ENCODE peak calls at places on chromosomes 3 and 15, in nine cellular contexts. One of them, this sample, is unnamed.

GRCh38 chr3:172522871-172523818 is at the start of gene TNFSF10:
- DNase-seq in vagina: no peak
- DNase-seq in esophagus muscularis mucosa: peak
- DNase-seq in K562: peak
- DNase-seq in suprapubic skin: peak
- DNase-seq in stomach: peak
- DNase-seq in GM12892: peak
- DNase-seq in transverse colon: peak
- DNase-seq in prostate gland: peak
- DNase-seq in this sample: peak

GRCh38 chr15:63238796-63239195 is 38.6 kb upstream of the APH1B start:
- DNase-seq in suprapubic skin: no peak
- DNase-seq in GM12892: no peak
- DNase-seq in esophagus muscularis mucosa: no peak
- DNase-seq in stomach: no peak
- DNase-seq in transverse colon: no peak
- DNase-seq in vagina: no peak
- DNase-seq in prostate gland: no peak
- DNase-seq in K562: peak
- DNase-seq in this sample: peak

GRCh38 chr15:90126022-90126421 is 23.8 kb upstream of the IDH2 start:
- DNase-seq in prostate gland: no peak
- DNase-seq in transverse colon: peak
- DNase-seq in esophagus muscularis mucosa: no peak
- DNase-seq in suprapubic skin: no peak
- DNase-seq in stomach: peak
- DNase-seq in GM12892: no peak
- DNase-seq in vagina: no peak
- DNase-seq in K562: no peak
- DNase-seq in this sample: no peak

GRCh38 chr15:46644493-46645481 is 1010.0 kb downstream of the SQOR start:
- DNase-seq in prostate gland: no peak
- DNase-seq in stomach: no peak
- DNase-seq in esophagus muscularis mucosa: no peak
- DNase-seq in K562: no peak
- DNase-seq in vagina: no peak
- DNase-seq in transverse colon: no peak
- DNase-seq in GM12892: no peak
- DNase-seq in suprapubic skin: no peak
- DNase-seq in this sample: no peak

GRCh38 chr3:132343018-132343612 is 25.9 kb downstream of the ACP3 start:
- DNase-seq in prostate gland: peak
- DNase-seq in K562: peak
- DNase-seq in stomach: peak
- DNase-seq in GM12892: no peak
- DNase-seq in vagina: no peak
- DNase-seq in esophagus muscularis mucosa: no peak
- DNase-seq in suprapubic skin: no peak
- DNase-seq in transverse colon: peak
- DNase-seq in this sample: no peak

GRCh38 chr15:34753236-34753894 is 1.4 kb downstream of the GJD2 start:
- DNase-seq in transverse colon: no peak
- DNase-seq in prostate gland: no peak
- DNase-seq in K562: peak
- DNase-seq in vagina: no peak
- DNase-seq in stomach: no peak
- DNase-seq in suprapubic skin: no peak
- DNase-seq in GM12892: no peak
- DNase-seq in esophagus muscularis mucosa: no peak
- DNase-seq in this sample: no peak

GRCh38 chr3:197331131-197331530 is 32.7 kb upstream of the DLG1 start:
- DNase-seq in K562: no peak
- DNase-seq in vagina: no peak
- DNase-seq in esophagus muscularis mucosa: no peak
- DNase-seq in transverse colon: no peak
- DNase-seq in suprapubic skin: no peak
- DNase-seq in prostate gland: no peak
- DNase-seq in GM12892: no peak
- DNase-seq in stomach: no peak
- DNase-seq in this sample: no peak

GRCh38 chr3:33064929-33065328 is 32.0 kb downstream of the GLB1 start:
- DNase-seq in esophagus muscularis mucosa: peak
- DNase-seq in transverse colon: no peak
- DNase-seq in prostate gland: no peak
- DNase-seq in K562: peak
- DNase-seq in GM12892: no peak
- DNase-seq in stomach: no peak
- DNase-seq in suprapubic skin: no peak
- DNase-seq in vagina: no peak
- DNase-seq in this sample: no peak

GRCh38 chr3:159187232-159187631 is 385.4 kb downstream of the MFSD1 start:
- DNase-seq in vagina: no peak
- DNase-seq in transverse colon: no peak
- DNase-seq in suprapubic skin: no peak
- DNase-seq in K562: no peak
- DNase-seq in prostate gland: no peak
- DNase-seq in stomach: peak
- DNase-seq in GM12892: no peak
- DNase-seq in esophagus muscularis mucosa: no peak
- DNase-seq in this sample: no peak

GRCh38 chr3:159196316-159196715 is 394.5 kb downstream of the MFSD1 start:
- DNase-seq in transverse colon: no peak
- DNase-seq in esophagus muscularis mucosa: no peak
- DNase-seq in stomach: no peak
- DNase-seq in GM12892: no peak
- DNase-seq in vagina: no peak
- DNase-seq in suprapubic skin: no peak
- DNase-seq in K562: no peak
- DNase-seq in prostate gland: no peak
- DNase-seq in this sample: no peak

GRCh38 chr3:159189994-159190669 is 388.3 kb downstream of the MFSD1 start:
- DNase-seq in vagina: no peak
- DNase-seq in suprapubic skin: no peak
- DNase-seq in stomach: no peak
- DNase-seq in transverse colon: no peak
- DNase-seq in prostate gland: no peak
- DNase-seq in K562: no peak
- DNase-seq in GM12892: no peak
- DNase-seq in esophagus muscularis mucosa: no peak
- DNase-seq in this sample: no peak

GRCh38 chr3:159187706-159188105 is 385.9 kb downstream of the MFSD1 start:
- DNase-seq in esophagus muscularis mucosa: no peak
- DNase-seq in suprapubic skin: no peak
- DNase-seq in prostate gland: no peak
- DNase-seq in K562: no peak
- DNase-seq in stomach: no peak
- DNase-seq in transverse colon: no peak
- DNase-seq in GM12892: no peak
- DNase-seq in vagina: no peak
- DNase-seq in this sample: no peak

DNA sequence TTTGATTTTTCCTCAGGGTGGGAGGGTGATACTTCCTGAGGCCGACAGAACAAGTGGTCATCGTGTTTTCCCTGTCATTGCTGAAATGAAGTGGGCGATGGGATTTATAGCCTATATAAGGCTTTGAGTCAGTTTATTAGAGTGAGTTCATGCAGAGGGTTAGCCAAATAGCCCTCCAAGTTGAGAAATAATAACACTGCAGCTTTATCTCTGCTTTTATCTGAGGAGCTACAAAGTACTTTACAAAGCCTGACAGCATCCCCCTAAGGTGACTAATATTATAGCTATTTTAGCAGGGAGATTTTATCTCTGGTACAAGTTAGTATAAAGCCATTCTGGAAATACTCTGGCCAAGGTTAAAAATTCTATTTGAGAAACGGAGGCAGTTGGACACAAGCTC is 389.6 kb downstream of the MFSD1 start:
- DNase-seq in stomach: no peak
- DNase-seq in GM12892: no peak
- DNase-seq in suprapubic skin: no peak
- DNase-seq in prostate gland: no peak
- DNase-seq in vagina: no peak
- DNase-seq in transverse colon: no peak
- DNase-seq in esophagus muscularis mucosa: no peak
- DNase-seq in K562: no peak
- DNase-seq in this sample: no peak
- TF ChIP-seq POLR2AphosphoS5 in stomach: no peak
- TF ChIP-seq POLR2AphosphoS5 in GM12892: no peak
- TF ChIP-seq POLR2AphosphoS5 in suprapubic skin: no peak
- TF ChIP-seq POLR2AphosphoS5 in prostate gland: peak
- TF ChIP-seq POLR2AphosphoS5 in vagina: no peak
- TF ChIP-seq POLR2AphosphoS5 in transverse colon: no peak
- TF ChIP-seq POLR2AphosphoS5 in esophagus muscularis mucosa: no peak
- TF ChIP-seq POLR2AphosphoS5 in K562: no peak
- TF ChIP-seq POLR2AphosphoS5 in this sample: no peak

GRCh38 chr3:115494826-115495225 is 128.5 kb upstream of the GAP43 start:
- DNase-seq in transverse colon: no peak
- DNase-seq in esophagus muscularis mucosa: no peak
- DNase-seq in suprapubic skin: no peak
- DNase-seq in stomach: no peak
- DNase-seq in GM12892: no peak
- DNase-seq in K562: no peak
- DNase-seq in vagina: no peak
- DNase-seq in prostate gland: no peak
- DNase-seq in this sample: no peak

GRCh38 chr3:115498421-115498820 is 124.9 kb upstream of the GAP43 start:
- DNase-seq in prostate gland: no peak
- DNase-seq in transverse colon: no peak
- DNase-seq in stomach: no peak
- DNase-seq in vagina: no peak
- DNase-seq in GM12892: no peak
- DNase-seq in suprapubic skin: no peak
- DNase-seq in esophagus muscularis mucosa: no peak
- DNase-seq in K562: no peak
- DNase-seq in this sample: no peak

GRCh38 chr3:115498898-115499297 is 124.4 kb upstream of the GAP43 start:
- DNase-seq in vagina: no peak
- DNase-seq in suprapubic skin: no peak
- DNase-seq in prostate gland: no peak
- DNase-seq in GM12892: no peak
- DNase-seq in esophagus muscularis mucosa: no peak
- DNase-seq in K562: no peak
- DNase-seq in stomach: no peak
- DNase-seq in transverse colon: no peak
- DNase-seq in this sample: no peak

GRCh38 chr3:115503386-115503785 is 119.9 kb upstream of the GAP43 start:
- DNase-seq in GM12892: no peak
- DNase-seq in stomach: no peak
- DNase-seq in prostate gland: no peak
- DNase-seq in K562: no peak
- DNase-seq in transverse colon: no peak
- DNase-seq in suprapubic skin: no peak
- DNase-seq in vagina: no peak
- DNase-seq in esophagus muscularis mucosa: no peak
- DNase-seq in this sample: no peak

DNA sequence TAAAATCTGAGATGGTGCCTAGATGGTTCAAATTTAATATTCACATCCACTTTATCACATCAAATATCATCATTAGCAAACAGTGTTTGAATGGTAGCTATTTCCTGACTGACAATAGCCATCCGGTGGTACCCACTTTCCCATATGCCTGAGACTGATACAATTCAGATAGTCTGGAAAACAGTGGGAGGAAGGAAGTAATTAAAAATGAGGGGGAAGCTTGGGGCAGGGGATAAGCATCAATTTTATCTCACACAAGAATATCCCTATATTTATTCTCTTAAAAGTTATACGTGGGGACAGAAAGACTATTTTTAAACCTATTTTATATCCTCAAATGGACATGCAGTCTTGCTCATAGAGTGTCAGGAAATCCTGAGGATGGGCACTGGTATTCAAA is 122.5 kb upstream of the GAP43 start:
- DNase-seq in prostate gland: no peak
- DNase-seq in vagina: no peak
- DNase-seq in suprapubic skin: no peak
- DNase-seq in transverse colon: no peak
- DNase-seq in esophagus muscularis mucosa: no peak
- DNase-seq in stomach: no peak
- DNase-seq in GM12892: no peak
- DNase-seq in K562: no peak
- DNase-seq in this sample: no peak
- TF ChIP-seq POLR2A in prostate gland: no peak
- TF ChIP-seq POLR2A in vagina: no peak
- TF ChIP-seq POLR2A in suprapubic skin: no peak
- TF ChIP-seq POLR2A in transverse colon: no peak
- TF ChIP-seq POLR2A in esophagus muscularis mucosa: no peak
- TF ChIP-seq POLR2A in stomach: no peak
- TF ChIP-seq POLR2A in GM12892: no peak
- TF ChIP-seq POLR2A in K562: no peak
- TF ChIP-seq POLR2A in this sample: no peak

GRCh38 chr3:34213481-34213880 is 415.1 kb downstream of the PDCD6IP start:
- DNase-seq in suprapubic skin: no peak
- DNase-seq in K562: no peak
- DNase-seq in stomach: peak
- DNase-seq in transverse colon: no peak
- DNase-seq in esophagus muscularis mucosa: no peak
- DNase-seq in GM12892: no peak
- DNase-seq in prostate gland: no peak
- DNase-seq in vagina: no peak
- DNase-seq in this sample: no peak
- TF ChIP-seq POLR2AphosphoS5 in suprapubic skin: no peak
- TF ChIP-seq POLR2AphosphoS5 in K562: no peak
- TF ChIP-seq POLR2AphosphoS5 in stomach: no peak
- TF ChIP-seq POLR2AphosphoS5 in transverse colon: no peak
- TF ChIP-seq POLR2AphosphoS5 in esophagus muscularis mucosa: no peak
- TF ChIP-seq POLR2AphosphoS5 in GM12892: no peak
- TF ChIP-seq POLR2AphosphoS5 in prostate gland: no peak
- TF ChIP-seq POLR2AphosphoS5 in vagina: no peak
- TF ChIP-seq POLR2AphosphoS5 in this sample: no peak

GRCh38 chr3:146507331-146508120 is 36.9 kb downstream of the PLSCR1 start:
- DNase-seq in prostate gland: no peak
- DNase-seq in vagina: no peak
- DNase-seq in suprapubic skin: no peak
- DNase-seq in GM12892: no peak
- DNase-seq in esophagus muscularis mucosa: no peak
- DNase-seq in K562: peak
- DNase-seq in transverse colon: no peak
- DNase-seq in stomach: no peak
- DNase-seq in this sample: no peak

GRCh38 chr3:146513386-146514051 is 30.9 kb downstream of the PLSCR1 start:
- DNase-seq in transverse colon: no peak
- DNase-seq in suprapubic skin: no peak
- DNase-seq in prostate gland: no peak
- DNase-seq in vagina: no peak
- DNase-seq in stomach: no peak
- DNase-seq in GM12892: no peak
- DNase-seq in esophagus muscularis mucosa: no peak
- DNase-seq in K562: no peak
- DNase-seq in this sample: no peak

DNA sequence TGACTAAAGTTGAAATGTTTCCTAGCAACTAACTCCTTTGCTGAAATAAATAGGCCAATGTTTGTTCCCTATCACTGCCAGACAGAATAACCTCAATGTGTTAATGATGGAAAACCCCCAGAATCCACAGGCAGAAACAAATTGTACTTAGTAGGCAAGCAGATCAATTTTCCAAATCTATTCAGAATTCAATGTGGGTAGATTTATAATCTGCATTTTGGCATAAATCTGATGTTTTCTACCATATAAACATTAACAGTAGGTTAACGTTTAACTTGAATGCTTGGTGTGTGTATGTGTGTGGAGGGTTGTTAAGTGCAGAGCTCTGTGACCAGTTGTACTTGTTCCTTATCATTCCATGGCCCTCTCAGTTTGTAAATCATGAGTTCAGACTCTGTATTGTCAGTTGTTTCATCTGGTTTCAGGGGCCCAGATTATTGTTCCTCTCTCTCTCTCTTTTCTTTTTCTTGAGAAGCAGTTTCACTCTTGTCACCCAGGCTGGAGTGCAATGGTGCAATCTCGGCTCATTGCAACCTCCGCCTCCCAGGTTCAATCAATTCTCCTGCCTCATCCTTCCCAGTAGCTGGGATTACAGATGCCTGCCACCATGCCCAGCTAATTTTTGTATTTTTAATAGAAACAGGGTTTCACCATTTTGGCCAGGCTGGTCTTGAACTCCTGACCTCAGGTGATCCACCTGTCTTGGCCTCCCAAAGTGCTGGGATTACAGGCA is 32.8 kb downstream of the PLSCR1 start:
- DNase-seq in K562: no peak
- DNase-seq in vagina: no peak
- DNase-seq in transverse colon: no peak
- DNase-seq in prostate gland: no peak
- DNase-seq in esophagus muscularis mucosa: no peak
- DNase-seq in suprapubic skin: no peak
- DNase-seq in GM12892: no peak
- DNase-seq in stomach: no peak
- DNase-seq in this sample: no peak
- TF ChIP-seq POLR2A in K562: no peak
- TF ChIP-seq POLR2A in vagina: no peak
- TF ChIP-seq POLR2A in transverse colon: peak
- TF ChIP-seq POLR2A in prostate gland: no peak
- TF ChIP-seq POLR2A in esophagus muscularis mucosa: no peak
- TF ChIP-seq POLR2A in suprapubic skin: no peak
- TF ChIP-seq POLR2A in GM12892: no peak
- TF ChIP-seq POLR2A in stomach: no peak
- TF ChIP-seq POLR2A in this sample: no peak

This sample was measured in GM12891.